ENCODE peak calls at places on chromosomes 5 and 9, in eight cellular contexts. One of them, this sample, is unnamed.
A peak's percentile ranks its signal among the peaks of the same experiment; 100 is the strongest.

GRCh38 chr9:89500008-89500407 is 2.1 kb upstream of the SEMA4D start:
- DNase-seq in cardiac fibroblast: no peak
- DNase-seq in PC-3: no peak
- DNase-seq in A549: no peak
- DNase-seq in kidney: no peak
- DNase-seq in GM13976: no peak
- DNase-seq in adrenal gland: no peak
- DNase-seq in astrocyte of the cerebellum: no peak
- DNase-seq in this sample: no peak

GRCh38 chr5:67192719-67193464 is 3.7 kb downstream of the CD180 start:
- DNase-seq in cardiac fibroblast: no peak
- DNase-seq in PC-3: no peak
- DNase-seq in A549: no peak
- DNase-seq in kidney: no peak
- DNase-seq in GM13976: no peak
- DNase-seq in adrenal gland: no peak
- DNase-seq in astrocyte of the cerebellum: peak; percentile 32
- DNase-seq in this sample: no peak

GRCh38 chr9:105264380-105264779 is 19.9 kb downstream of the SLC44A1 start:
- DNase-seq in cardiac fibroblast: peak; percentile 60
- DNase-seq in PC-3: peak; percentile 51
- DNase-seq in A549: no peak
- DNase-seq in kidney: no peak
- DNase-seq in GM13976: no peak
- DNase-seq in adrenal gland: no peak
- DNase-seq in astrocyte of the cerebellum: no peak
- DNase-seq in this sample: no peak

GRCh38 chr9:92406506-92406905 is 2.1 kb upstream of the OGN start:
- DNase-seq in cardiac fibroblast: no peak
- DNase-seq in PC-3: no peak
- DNase-seq in A549: no peak
- DNase-seq in kidney: no peak
- DNase-seq in GM13976: peak; percentile 29
- DNase-seq in adrenal gland: peak; percentile 25
- DNase-seq in astrocyte of the cerebellum: no peak
- DNase-seq in this sample: peak; percentile 14

GRCh38 chr5:102048940-102049339 is 247.1 kb downstream of the SLCO4C1 start:
- DNase-seq in cardiac fibroblast: no peak
- DNase-seq in PC-3: no peak
- DNase-seq in A549: no peak
- DNase-seq in kidney: no peak
- DNase-seq in GM13976: no peak
- DNase-seq in adrenal gland: no peak
- DNase-seq in astrocyte of the cerebellum: no peak
- DNase-seq in this sample: no peak

GRCh38 chr5:141940695-141941271 is 17.1 kb downstream of the DELE1 start:
- DNase-seq in cardiac fibroblast: no peak
- DNase-seq in PC-3: no peak
- DNase-seq in A549: no peak
- DNase-seq in kidney: no peak
- DNase-seq in GM13976: no peak
- DNase-seq in adrenal gland: peak; percentile 45
- DNase-seq in astrocyte of the cerebellum: peak; percentile 87
- DNase-seq in this sample: peak; percentile 43

GRCh38 chr5:65482280-65482726 is 583 bp upstream of the ADAMTS6 start:
- DNase-seq in cardiac fibroblast: peak; percentile 67
- DNase-seq in PC-3: no peak
- DNase-seq in A549: no peak
- DNase-seq in kidney: no peak
- DNase-seq in GM13976: no peak
- DNase-seq in adrenal gland: no peak
- DNase-seq in astrocyte of the cerebellum: no peak
- DNase-seq in this sample: peak; percentile 24

GRCh38 chr9:114380988-114381387 is 6.8 kb downstream of the AKNA start:
- DNase-seq in cardiac fibroblast: no peak
- DNase-seq in PC-3: no peak
- DNase-seq in A549: no peak
- DNase-seq in kidney: no peak
- DNase-seq in GM13976: no peak
- DNase-seq in adrenal gland: no peak
- DNase-seq in astrocyte of the cerebellum: no peak
- DNase-seq in this sample: no peak

GRCh38 chr9:96782241-96782640 is 4.4 kb upstream of the ZNF510 start:
- DNase-seq in cardiac fibroblast: no peak
- DNase-seq in PC-3: no peak
- DNase-seq in A549: no peak
- DNase-seq in kidney: no peak
- DNase-seq in GM13976: peak; percentile 28
- DNase-seq in adrenal gland: no peak
- DNase-seq in astrocyte of the cerebellum: no peak
- DNase-seq in this sample: no peak

GRCh38 chr5:84383816-84384603 is 670 bp downstream of the EDIL3 start:
- DNase-seq in cardiac fibroblast: peak; percentile 72
- DNase-seq in PC-3: peak; percentile 53
- DNase-seq in A549: peak; percentile 7
- DNase-seq in kidney: peak; percentile 75
- DNase-seq in GM13976: peak; percentile 11
- DNase-seq in adrenal gland: peak; percentile 31
- DNase-seq in astrocyte of the cerebellum: no peak
- DNase-seq in this sample: peak; percentile 40

GRCh38 chr9:77647659-77648457 is at the start of gene GNA14:
- DNase-seq in cardiac fibroblast: peak; percentile 36
- DNase-seq in PC-3: no peak
- DNase-seq in A549: no peak
- DNase-seq in kidney: peak; percentile 81
- DNase-seq in GM13976: no peak
- DNase-seq in adrenal gland: no peak
- DNase-seq in astrocyte of the cerebellum: no peak
- DNase-seq in this sample: no peak

GRCh38 chr9:136577941-136578619 is 32.2 kb upstream of the NOTCH1 start:
- DNase-seq in cardiac fibroblast: no peak
- DNase-seq in PC-3: no peak
- DNase-seq in A549: no peak
- DNase-seq in kidney: peak; percentile 62
- DNase-seq in GM13976: no peak
- DNase-seq in adrenal gland: no peak
- DNase-seq in astrocyte of the cerebellum: no peak
- DNase-seq in this sample: no peak

GRCh38 chr9:137493163-137494103 is 34.3 kb upstream of the NSMF start:
- DNase-seq in cardiac fibroblast: no peak
- DNase-seq in PC-3: no peak
- DNase-seq in A549: no peak
- DNase-seq in kidney: peak; percentile 73
- DNase-seq in GM13976: no peak
- DNase-seq in adrenal gland: no peak
- DNase-seq in astrocyte of the cerebellum: no peak
- DNase-seq in this sample: no peak

GRCh38 chr9:97742545-97742944 is 45.4 kb upstream of the XPA start:
- DNase-seq in cardiac fibroblast: no peak
- DNase-seq in PC-3: no peak
- DNase-seq in A549: no peak
- DNase-seq in kidney: no peak
- DNase-seq in GM13976: no peak
- DNase-seq in adrenal gland: no peak
- DNase-seq in astrocyte of the cerebellum: no peak
- DNase-seq in this sample: no peak

GRCh38 chr9:34362614-34363013 is 14.1 kb downstream of the MYORG start:
- DNase-seq in cardiac fibroblast: no peak
- DNase-seq in PC-3: no peak
- DNase-seq in A549: no peak
- DNase-seq in kidney: no peak
- DNase-seq in GM13976: no peak
- DNase-seq in adrenal gland: no peak
- DNase-seq in astrocyte of the cerebellum: no peak
- DNase-seq in this sample: no peak

GRCh38 chr5:52786391-52786790 is 1.3 kb upstream of the ITGA1 start:
- DNase-seq in cardiac fibroblast: no peak
- DNase-seq in PC-3: peak; percentile 47
- DNase-seq in A549: no peak
- DNase-seq in kidney: no peak
- DNase-seq in GM13976: no peak
- DNase-seq in adrenal gland: no peak
- DNase-seq in astrocyte of the cerebellum: no peak
- DNase-seq in this sample: no peak

GRCh38 chr5:132055808-132056609 is 4.4 kb upstream of the IL3 start:
- DNase-seq in cardiac fibroblast: no peak
- DNase-seq in PC-3: no peak
- DNase-seq in A549: no peak
- DNase-seq in kidney: peak; percentile 51
- DNase-seq in GM13976: no peak
- DNase-seq in adrenal gland: no peak
- DNase-seq in astrocyte of the cerebellum: no peak
- DNase-seq in this sample: no peak

GRCh38 chr5:59328801-59329296 is 564.7 kb downstream of the PDE4D start:
- DNase-seq in cardiac fibroblast: peak; percentile 38
- DNase-seq in PC-3: no peak
- DNase-seq in A549: peak; percentile 74
- DNase-seq in kidney: peak; percentile 41
- DNase-seq in GM13976: no peak
- DNase-seq in adrenal gland: no peak
- DNase-seq in astrocyte of the cerebellum: peak; percentile 85
- DNase-seq in this sample: peak; percentile 78

GRCh38 chr9:37903581-37903830 is 421 bp downstream of the SLC25A51 start:
- DNase-seq in cardiac fibroblast: no peak
- DNase-seq in PC-3: no peak
- DNase-seq in A549: no peak
- DNase-seq in kidney: no peak
- DNase-seq in GM13976: no peak
- DNase-seq in adrenal gland: peak; percentile 64
- DNase-seq in astrocyte of the cerebellum: no peak
- DNase-seq in this sample: peak; percentile 16
- TF ChIP-seq CTCF in cardiac fibroblast: no peak
- TF ChIP-seq CTCF in PC-3: no peak
- TF ChIP-seq CTCF in A549: no peak
- TF ChIP-seq CTCF in kidney: no peak
- TF ChIP-seq CTCF in GM13976: no peak
- TF ChIP-seq CTCF in adrenal gland: no peak
- TF ChIP-seq CTCF in astrocyte of the cerebellum: no peak
- TF ChIP-seq CTCF in this sample: no peak

GRCh38 chr5:115391780-115392179 is 95.3 kb upstream of the CCDC112 start:
- DNase-seq in cardiac fibroblast: no peak
- DNase-seq in PC-3: no peak
- DNase-seq in A549: no peak
- DNase-seq in kidney: no peak
- DNase-seq in GM13976: no peak
- DNase-seq in adrenal gland: no peak
- DNase-seq in astrocyte of the cerebellum: no peak
- DNase-seq in this sample: no peak

GRCh38 chr5:115392611-115393010 is 96.2 kb upstream of the CCDC112 start:
- DNase-seq in cardiac fibroblast: no peak
- DNase-seq in PC-3: no peak
- DNase-seq in A549: no peak
- DNase-seq in kidney: no peak
- DNase-seq in GM13976: no peak
- DNase-seq in adrenal gland: no peak
- DNase-seq in astrocyte of the cerebellum: no peak
- DNase-seq in this sample: no peak

GRCh38 chr5:115389074-115389798 is 92.8 kb upstream of the CCDC112 start:
- DNase-seq in cardiac fibroblast: no peak
- DNase-seq in PC-3: no peak
- DNase-seq in A549: no peak
- DNase-seq in kidney: no peak
- DNase-seq in GM13976: no peak
- DNase-seq in adrenal gland: no peak
- DNase-seq in astrocyte of the cerebellum: no peak
- DNase-seq in this sample: no peak

GRCh38 chr5:115387816-115388215 is 91.4 kb upstream of the CCDC112 start:
- DNase-seq in cardiac fibroblast: no peak
- DNase-seq in PC-3: no peak
- DNase-seq in A549: no peak
- DNase-seq in kidney: no peak
- DNase-seq in GM13976: no peak
- DNase-seq in adrenal gland: no peak
- DNase-seq in astrocyte of the cerebellum: no peak
- DNase-seq in this sample: no peak

GRCh38 chr5:115389799-115390382 is 93.4 kb upstream of the CCDC112 start:
- DNase-seq in cardiac fibroblast: no peak
- DNase-seq in PC-3: no peak
- DNase-seq in A549: peak; percentile 21
- DNase-seq in kidney: no peak
- DNase-seq in GM13976: no peak
- DNase-seq in adrenal gland: no peak
- DNase-seq in astrocyte of the cerebellum: no peak
- DNase-seq in this sample: no peak
- TF ChIP-seq CTCF in cardiac fibroblast: no peak
- TF ChIP-seq CTCF in PC-3: peak; percentile 49
- TF ChIP-seq CTCF in A549: no peak
- TF ChIP-seq CTCF in kidney: no peak
- TF ChIP-seq CTCF in GM13976: peak; percentile 32
- TF ChIP-seq CTCF in adrenal gland: no peak
- TF ChIP-seq CTCF in astrocyte of the cerebellum: no peak
- TF ChIP-seq CTCF in this sample: no peak

DNA sequence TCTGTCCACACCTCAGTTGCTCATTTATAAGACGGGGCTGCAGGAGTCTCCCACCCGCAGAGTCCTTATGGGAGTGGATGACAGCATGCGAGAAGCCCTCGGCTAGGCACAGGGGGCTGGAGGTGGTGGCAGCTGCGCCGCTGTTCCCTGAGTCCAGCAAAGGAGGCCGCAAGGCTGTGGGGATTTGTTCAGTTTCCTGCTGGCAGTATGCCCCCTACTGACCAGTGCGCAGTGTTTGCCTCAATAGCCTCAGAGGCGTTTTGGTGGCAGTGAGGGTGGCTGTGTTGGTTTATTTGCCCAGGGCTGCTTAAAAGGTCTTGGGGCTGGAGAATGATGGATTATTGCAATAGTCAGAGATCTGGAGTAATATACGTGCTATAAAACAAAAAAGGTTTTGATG is 176.3 kb upstream of the OTULINL start:
- DNase-seq in cardiac fibroblast: no peak
- DNase-seq in PC-3: peak; percentile 72
- DNase-seq in A549: peak; percentile 33
- DNase-seq in kidney: no peak
- DNase-seq in GM13976: no peak
- DNase-seq in adrenal gland: no peak
- DNase-seq in astrocyte of the cerebellum: no peak
- DNase-seq in this sample: no peak
- TF ChIP-seq CTCF in cardiac fibroblast: peak; percentile 7
- TF ChIP-seq CTCF in PC-3: peak; percentile 83
- TF ChIP-seq CTCF in A549: peak; percentile 16
- TF ChIP-seq CTCF in kidney: no peak
- TF ChIP-seq CTCF in GM13976: no peak
- TF ChIP-seq CTCF in adrenal gland: no peak
- TF ChIP-seq CTCF in astrocyte of the cerebellum: peak; percentile 43
- TF ChIP-seq CTCF in this sample: peak; percentile 52

DNA sequence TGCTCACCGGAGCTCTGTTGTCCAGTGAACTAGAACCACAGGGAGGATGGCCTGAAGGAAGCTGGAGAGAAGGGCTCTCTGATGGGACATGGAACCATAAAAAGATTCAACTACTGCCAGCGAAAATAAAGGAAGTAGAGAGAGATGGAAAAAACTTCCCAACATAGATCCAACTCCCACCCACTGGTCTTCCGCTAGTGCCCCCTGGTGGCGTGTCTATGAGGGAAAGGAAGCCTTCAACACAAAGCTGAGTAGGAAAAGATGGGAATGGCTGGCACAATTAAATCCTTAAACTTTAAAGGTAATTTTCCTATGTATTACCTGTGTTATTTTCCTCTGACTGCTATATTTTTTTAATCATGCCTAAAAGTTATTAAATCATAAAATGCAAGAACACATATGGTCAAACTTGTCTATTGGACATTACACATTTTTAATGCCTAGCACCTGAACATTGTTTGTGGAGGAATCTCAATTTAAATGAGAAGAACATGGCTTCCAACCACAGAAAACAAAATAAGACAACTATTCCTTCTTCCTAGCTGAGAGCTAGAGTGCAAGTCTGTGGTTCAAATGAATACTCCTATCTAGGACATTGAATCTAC is 51.5 kb downstream of the CEP120 start:
- DNase-seq in cardiac fibroblast: peak; percentile 46
- DNase-seq in PC-3: peak; percentile 42
- DNase-seq in A549: peak; percentile 33
- DNase-seq in kidney: no peak
- DNase-seq in GM13976: no peak
- DNase-seq in adrenal gland: peak; percentile 37
- DNase-seq in astrocyte of the cerebellum: no peak
- DNase-seq in this sample: peak; percentile 6
- TF ChIP-seq CTCF in cardiac fibroblast: peak; percentile 60
- TF ChIP-seq CTCF in PC-3: peak; percentile 68
- TF ChIP-seq CTCF in A549: peak; percentile 44
- TF ChIP-seq CTCF in kidney: peak; percentile 46
- TF ChIP-seq CTCF in GM13976: peak; percentile 21
- TF ChIP-seq CTCF in adrenal gland: no peak
- TF ChIP-seq CTCF in astrocyte of the cerebellum: peak; percentile 61
- TF ChIP-seq CTCF in this sample: peak; percentile 77

This sample was measured in brain microvascular endothelial cell.